ENCODE peak calls at places on chromosomes 2 and 18, in four cellular contexts. One of them, this sample, is unnamed.
A peak's percentile ranks its signal among the peaks of the same experiment; 100 is the strongest.

GRCh38 chr2:218003994-218004419 is 1.2 kb upstream of the TNS1 start:
- DNase-seq in HCT116: no peak
- DNase-seq in HepG2: no peak
- DNase-seq in PC-3: no peak
- DNase-seq in this sample: no peak

GRCh38 chr2:121949271-121949670 is 193.8 kb downstream of the TSN start:
- DNase-seq in HepG2: no peak
- DNase-seq in HCT116: no peak
- DNase-seq in PC-3: no peak
- DNase-seq in this sample: no peak

GRCh38 chr2:147125145-147125544 is 719.7 kb upstream of the ACVR2A start:
- DNase-seq in HCT116: no peak
- DNase-seq in PC-3: no peak
- DNase-seq in HepG2: no peak
- DNase-seq in this sample: no peak

GRCh38 chr2:133379159-133379558 is 189.1 kb downstream of the NCKAP5 start:
- DNase-seq in PC-3: no peak
- DNase-seq in HepG2: no peak
- DNase-seq in HCT116: no peak
- DNase-seq in this sample: peak; percentile 64

GRCh38 chr2:240560480-240561324 is 545 bp downstream of the DUSP28 start:
- DNase-seq in PC-3: peak; percentile 96
- DNase-seq in HepG2: peak; percentile 97
- DNase-seq in HCT116: peak; percentile 95
- DNase-seq in this sample: peak; percentile 91

GRCh38 chr2:228545041-228545440 is 363.6 kb upstream of the SPHKAP start:
- DNase-seq in PC-3: peak; percentile 87
- DNase-seq in HepG2: no peak
- DNase-seq in HCT116: no peak
- DNase-seq in this sample: no peak

GRCh38 chr18:80029690-80030089 is 4.5 kb upstream of the RBFA start:
- DNase-seq in PC-3: no peak
- DNase-seq in HCT116: no peak
- DNase-seq in HepG2: no peak
- DNase-seq in this sample: no peak

GRCh38 chr2:216298719-216299118 is 73.6 kb downstream of the MARCHF4 start:
- DNase-seq in PC-3: peak; percentile 81
- DNase-seq in HCT116: no peak
- DNase-seq in HepG2: no peak
- DNase-seq in this sample: no peak

GRCh38 chr2:96584017-96584416 is 47.5 kb downstream of the ARID5A start:
- DNase-seq in HCT116: no peak
- DNase-seq in PC-3: peak; percentile 44
- DNase-seq in HepG2: no peak
- DNase-seq in this sample: no peak

GRCh38 chr2:12008425-12009061 is 262.1 kb downstream of the LPIN1 start:
- DNase-seq in PC-3: peak; percentile 83
- DNase-seq in HepG2: no peak
- DNase-seq in HCT116: no peak
- DNase-seq in this sample: no peak

GRCh38 chr2:237863102-237863511 is 3.7 kb downstream of the RAMP1 start:
- DNase-seq in PC-3: no peak
- DNase-seq in HCT116: no peak
- DNase-seq in HepG2: no peak
- DNase-seq in this sample: no peak

GRCh38 chr2:201807452-201807980 is 1.2 kb downstream of the CDK15 start:
- DNase-seq in PC-3: no peak
- DNase-seq in HepG2: no peak
- DNase-seq in HCT116: no peak
- DNase-seq in this sample: no peak

GRCh38 chr2:239803102-239803763 is 221.9 kb downstream of the NDUFA10 start:
- DNase-seq in PC-3: no peak
- DNase-seq in HepG2: no peak
- DNase-seq in HCT116: no peak
- DNase-seq in this sample: no peak

GRCh38 chr18:51655327-51655698 is 457.8 kb upstream of the MEX3C start:
- DNase-seq in HepG2: no peak
- DNase-seq in PC-3: no peak
- DNase-seq in HCT116: no peak
- DNase-seq in this sample: no peak

GRCh38 chr2:19806591-19806990 is 95.2 kb downstream of the TTC32 start:
- DNase-seq in HepG2: no peak
- DNase-seq in PC-3: no peak
- DNase-seq in HCT116: no peak
- DNase-seq in this sample: no peak

GRCh38 chr2:201769664-201770373 is 10.9 kb downstream of the ALS2 start:
- DNase-seq in PC-3: no peak
- DNase-seq in HCT116: no peak
- DNase-seq in HepG2: no peak
- DNase-seq in this sample: no peak

DNA sequence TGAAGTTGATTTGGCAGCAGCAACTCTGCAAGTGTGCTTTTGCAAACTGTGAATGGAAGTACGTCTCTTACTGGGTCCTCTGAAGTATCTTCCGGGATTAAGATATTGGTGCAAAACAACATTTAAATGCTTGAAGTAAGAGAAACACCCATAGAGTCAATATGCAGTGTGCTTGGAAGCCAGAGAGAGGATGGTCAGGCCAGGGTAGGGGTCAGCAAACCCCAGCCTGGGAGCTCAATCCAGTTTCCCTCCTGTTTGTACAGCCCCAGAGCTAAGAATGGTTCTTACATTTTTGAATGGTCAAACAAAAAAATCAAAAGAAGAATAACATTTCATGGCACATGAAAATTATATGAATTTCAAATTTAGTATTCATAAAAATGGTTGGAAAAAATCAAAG is 13.5 kb downstream of the CCDC68 start:
- DNase-seq in HCT116: no peak
- DNase-seq in HepG2: peak; percentile 29
- DNase-seq in PC-3: no peak
- DNase-seq in this sample: no peak
- H3K27ac ChIP-seq in HCT116: no peak overlapping the region
- H3K27ac ChIP-seq in HepG2: peak overlapping the region; percentile 85
- H3K27ac ChIP-seq in PC-3: peak overlapping the region; percentile 71
- H3K27ac ChIP-seq in this sample: peak overlapping the region; percentile 28

GRCh38 chr2:160666677-160667061 is 173.1 kb upstream of the RBMS1 start:
- DNase-seq in HepG2: no peak
- DNase-seq in PC-3: no peak
- DNase-seq in HCT116: no peak
- DNase-seq in this sample: no peak
- H3K27ac ChIP-seq in HepG2: no peak overlapping the region
- H3K27ac ChIP-seq in PC-3: peak overlapping the region; percentile 92
- H3K27ac ChIP-seq in HCT116: peak overlapping the region; percentile 45
- H3K27ac ChIP-seq in this sample: peak overlapping the region; percentile 17

DNA sequence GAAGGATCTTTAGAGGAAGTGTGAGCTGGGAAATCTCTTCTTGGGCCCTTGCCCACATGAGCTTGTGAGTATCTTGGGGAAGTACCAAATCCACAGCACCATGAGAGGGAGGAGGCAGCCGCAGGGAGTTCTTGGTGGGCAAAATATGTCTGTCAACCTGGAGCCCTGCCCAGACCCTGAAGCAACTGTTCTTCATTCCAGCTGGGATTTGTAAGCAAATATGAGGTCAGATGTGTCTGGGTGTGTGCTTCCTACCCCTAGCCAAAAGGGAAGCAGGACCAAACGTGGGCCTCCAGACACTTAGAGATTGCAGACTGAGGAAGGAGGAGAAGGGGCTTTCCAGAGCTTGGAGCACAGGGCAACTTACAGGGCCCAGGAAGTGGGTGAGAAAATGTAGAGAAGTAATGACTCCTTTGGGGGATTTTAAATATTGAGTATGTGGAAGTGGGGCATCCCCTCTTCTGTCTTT is 41.9 kb downstream of the TMEM247 start:
- DNase-seq in HepG2: no peak
- DNase-seq in PC-3: no peak
- DNase-seq in HCT116: no peak
- DNase-seq in this sample: no peak
- H3K27ac ChIP-seq in HepG2: no peak overlapping the region
- H3K27ac ChIP-seq in PC-3: no peak overlapping the region
- H3K27ac ChIP-seq in HCT116: no peak overlapping the region
- H3K27ac ChIP-seq in this sample: no peak overlapping the region

DNA sequence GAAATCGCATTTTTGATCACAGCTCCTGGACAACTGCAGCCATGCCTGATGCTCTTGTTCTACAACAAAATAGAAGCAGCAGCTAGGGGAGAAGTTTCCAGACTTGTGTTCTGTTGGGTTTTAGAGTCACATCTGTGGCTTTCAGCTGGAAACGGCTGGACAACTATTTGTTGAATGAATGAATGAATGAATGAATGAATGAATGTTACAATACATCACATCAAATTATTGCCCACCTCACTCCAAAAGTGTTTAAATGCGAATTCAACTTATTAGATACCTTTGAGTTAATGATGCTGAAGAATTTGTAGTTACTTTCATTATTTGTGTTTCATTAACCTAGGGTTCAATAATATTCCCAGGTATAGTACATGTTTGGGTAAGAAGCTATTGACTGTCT is 8.5 kb upstream of the METTL21A start:
- DNase-seq in PC-3: no peak
- DNase-seq in HCT116: no peak
- DNase-seq in HepG2: no peak
- DNase-seq in this sample: no peak
- H3K27ac ChIP-seq in PC-3: peak overlapping the region; percentile 97
- H3K27ac ChIP-seq in HCT116: no peak overlapping the region
- H3K27ac ChIP-seq in HepG2: no peak overlapping the region
- H3K27ac ChIP-seq in this sample: peak overlapping the region; percentile 83

DNA sequence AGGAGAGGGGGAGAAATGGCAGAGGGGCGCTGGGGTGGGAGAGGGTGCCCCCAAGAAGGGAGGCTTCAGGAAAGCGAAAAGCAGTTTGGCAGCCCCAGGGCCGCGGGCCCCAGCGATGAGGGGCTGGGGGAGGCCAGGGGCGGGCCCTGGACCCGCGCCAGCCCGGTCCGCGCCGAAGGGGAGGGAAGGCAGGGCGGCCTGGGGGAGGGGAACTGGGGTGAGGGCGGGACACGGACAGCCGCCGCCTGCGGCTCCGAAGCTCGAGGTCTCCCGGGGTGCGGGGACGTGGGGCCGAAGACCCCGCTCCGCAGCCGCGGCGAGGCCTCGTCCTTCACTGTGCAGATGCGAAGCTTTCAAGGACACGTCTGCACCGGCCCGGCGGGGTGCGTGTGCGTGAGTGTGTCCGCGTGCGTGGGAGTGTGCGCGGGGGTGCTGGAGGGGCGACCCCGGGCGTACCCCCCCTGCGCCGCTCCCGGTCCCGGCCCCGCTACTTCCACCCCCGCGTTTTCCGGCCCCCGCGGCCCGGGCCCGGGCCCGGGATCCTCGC is 1.3 kb downstream of the DNMT3A start:
- DNase-seq in HepG2: no peak
- DNase-seq in PC-3: no peak
- DNase-seq in HCT116: no peak
- DNase-seq in this sample: no peak
- H3K27ac ChIP-seq in HepG2: peak overlapping the region; percentile 54
- H3K27ac ChIP-seq in PC-3: no peak overlapping the region
- H3K27ac ChIP-seq in HCT116: peak overlapping the region; percentile 35
- H3K27ac ChIP-seq in this sample: no peak overlapping the region

GRCh38 chr2:47509250-47509649 is 106.3 kb downstream of the MSH2 start:
- DNase-seq in PC-3: no peak
- DNase-seq in HepG2: no peak
- DNase-seq in HCT116: no peak
- DNase-seq in this sample: no peak

GRCh38 chr2:47506436-47506835 is 103.5 kb downstream of the MSH2 start:
- DNase-seq in HepG2: no peak
- DNase-seq in HCT116: no peak
- DNase-seq in PC-3: no peak
- DNase-seq in this sample: no peak

GRCh38 chr2:47509981-47510380 is 107.0 kb downstream of the MSH2 start:
- DNase-seq in HCT116: no peak
- DNase-seq in PC-3: no peak
- DNase-seq in HepG2: no peak
- DNase-seq in this sample: no peak

GRCh38 chr2:47510745-47511144 is 107.8 kb downstream of the MSH2 start:
- DNase-seq in PC-3: peak; percentile 19
- DNase-seq in HepG2: peak; percentile 12
- DNase-seq in HCT116: no peak
- DNase-seq in this sample: no peak

GRCh38 chr2:47508641-47509040 is 105.7 kb downstream of the MSH2 start:
- DNase-seq in HCT116: no peak
- DNase-seq in PC-3: no peak
- DNase-seq in HepG2: no peak
- DNase-seq in this sample: no peak
- H3K27ac ChIP-seq in HCT116: no peak overlapping the region
- H3K27ac ChIP-seq in PC-3: no peak overlapping the region
- H3K27ac ChIP-seq in HepG2: no peak overlapping the region
- H3K27ac ChIP-seq in this sample: no peak overlapping the region

GRCh38 chr18:8801263-8801901 is 96.0 kb downstream of the MTCL1 start:
- DNase-seq in HCT116: no peak
- DNase-seq in PC-3: peak; percentile 89
- DNase-seq in HepG2: no peak
- DNase-seq in this sample: no peak
- H3K27ac ChIP-seq in HCT116: peak overlapping the region; percentile 75
- H3K27ac ChIP-seq in PC-3: peak overlapping the region; percentile 95
- H3K27ac ChIP-seq in HepG2: no peak overlapping the region
- H3K27ac ChIP-seq in this sample: peak overlapping the region; percentile 65

GRCh38 chr2:68365087-68365486 is at the start of gene PLEK:
- DNase-seq in HCT116: no peak
- DNase-seq in PC-3: no peak
- DNase-seq in HepG2: no peak
- DNase-seq in this sample: no peak
- H3K27ac ChIP-seq in HCT116: no peak within 1 kb of the TSS
- H3K27ac ChIP-seq in PC-3: no peak within 1 kb of the TSS
- H3K27ac ChIP-seq in HepG2: no peak within 1 kb of the TSS
- H3K27ac ChIP-seq in this sample: no peak within 1 kb of the TSS

DNA sequence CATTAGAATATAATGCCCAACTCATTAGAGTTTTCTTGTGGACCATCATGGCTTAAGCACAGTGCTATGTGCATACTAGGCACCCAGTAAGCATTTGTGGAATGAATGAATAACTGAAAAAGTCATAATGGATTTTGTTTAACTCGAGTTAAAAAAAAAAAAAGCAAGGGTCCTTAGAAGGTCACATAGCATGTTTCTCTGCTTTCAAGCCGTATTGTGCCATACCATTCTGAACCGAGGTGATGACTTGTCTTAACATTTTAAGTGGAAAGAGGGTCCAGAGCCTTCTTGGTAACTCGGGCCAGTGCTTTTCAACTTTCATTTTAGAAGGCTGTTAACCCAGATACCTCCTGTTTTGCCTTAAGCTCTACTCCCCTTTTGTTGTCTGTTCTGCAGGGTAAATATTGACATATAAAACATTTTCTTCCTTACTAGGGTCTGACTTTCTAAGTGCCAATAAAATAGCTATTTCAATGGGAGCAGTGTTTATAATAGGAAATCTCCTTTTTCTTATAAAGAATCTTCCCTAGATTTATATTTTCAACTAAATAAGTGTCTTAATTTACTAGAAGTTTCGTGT is 787 bp upstream of the ADGRF3 start:
- DNase-seq in HepG2: no peak
- DNase-seq in HCT116: no peak
- DNase-seq in PC-3: no peak
- DNase-seq in this sample: no peak
- H3K27ac ChIP-seq in HepG2: peak overlapping the region; percentile 68
- H3K27ac ChIP-seq in HCT116: no peak overlapping the region
- H3K27ac ChIP-seq in PC-3: no peak overlapping the region
- H3K27ac ChIP-seq in this sample: peak overlapping the region; percentile 92